ENCODE peak calls at places on chromosomes 13 and 19, in five cellular contexts. One of them, this sample, is unnamed.

GRCh38 chr19:20482721-20483120 is 82.9 kb downstream of the ZNF737 start:
- DNase-seq in brain pericyte: no peak
- DNase-seq in NCI-H2081: no peak
- DNase-seq in T-cell: peak; percentile 56
- DNase-seq in stimulated activated CD4-positive, alpha-beta T cell treated with anti-CD3 and anti-CD28 coated beads, Interleukin-4, amount 100 ng/mL, for 1 hour: no peak
- DNase-seq in this sample: no peak

GRCh38 chr13:112444001-112444311 is 67.8 kb downstream of the SPACA7 start:
- DNase-seq in brain pericyte: no peak
- DNase-seq in NCI-H2081: peak; percentile 68
- DNase-seq in T-cell: no peak
- DNase-seq in stimulated activated CD4-positive, alpha-beta T cell treated with anti-CD3 and anti-CD28 coated beads, Interleukin-4, amount 100 ng/mL, for 1 hour: peak; percentile 34
- DNase-seq in this sample: no peak

GRCh38 chr13:20945952-20946383 is 43.4 kb upstream of the XPO4 start:
- DNase-seq in brain pericyte: no peak
- DNase-seq in NCI-H2081: no peak
- DNase-seq in T-cell: peak; percentile 7
- DNase-seq in stimulated activated CD4-positive, alpha-beta T cell treated with anti-CD3 and anti-CD28 coated beads, Interleukin-4, amount 100 ng/mL, for 1 hour: peak; percentile 3
- DNase-seq in this sample: no peak

GRCh38 chr19:35380450-35381124 is 9.7 kb downstream of the GPR42 start:
- DNase-seq in brain pericyte: no peak
- DNase-seq in NCI-H2081: no peak
- DNase-seq in T-cell: no peak
- DNase-seq in stimulated activated CD4-positive, alpha-beta T cell treated with anti-CD3 and anti-CD28 coated beads, Interleukin-4, amount 100 ng/mL, for 1 hour: no peak
- DNase-seq in this sample: no peak

GRCh38 chr13:51456510-51456909 is 3.7 kb upstream of the INTS6 start:
- DNase-seq in brain pericyte: no peak
- DNase-seq in NCI-H2081: no peak
- DNase-seq in T-cell: no peak
- DNase-seq in stimulated activated CD4-positive, alpha-beta T cell treated with anti-CD3 and anti-CD28 coated beads, Interleukin-4, amount 100 ng/mL, for 1 hour: no peak
- DNase-seq in this sample: no peak

GRCh38 chr13:94351292-94352000 is 128.0 kb downstream of the DCT start:
- DNase-seq in brain pericyte: no peak
- DNase-seq in NCI-H2081: no peak
- DNase-seq in T-cell: no peak
- DNase-seq in stimulated activated CD4-positive, alpha-beta T cell treated with anti-CD3 and anti-CD28 coated beads, Interleukin-4, amount 100 ng/mL, for 1 hour: no peak
- DNase-seq in this sample: no peak

GRCh38 chr19:38211206-38211605 is 12.8 kb downstream of the DPF1 start:
- DNase-seq in brain pericyte: no peak
- DNase-seq in NCI-H2081: no peak
- DNase-seq in T-cell: peak; percentile 20
- DNase-seq in stimulated activated CD4-positive, alpha-beta T cell treated with anti-CD3 and anti-CD28 coated beads, Interleukin-4, amount 100 ng/mL, for 1 hour: no peak
- DNase-seq in this sample: peak; percentile 67

GRCh38 chr13:112842931-112843391 is 126.1 kb upstream of the MCF2L start:
- DNase-seq in brain pericyte: no peak
- DNase-seq in NCI-H2081: no peak
- DNase-seq in T-cell: no peak
- DNase-seq in stimulated activated CD4-positive, alpha-beta T cell treated with anti-CD3 and anti-CD28 coated beads, Interleukin-4, amount 100 ng/mL, for 1 hour: no peak
- DNase-seq in this sample: no peak

GRCh38 chr13:31200636-31200970 is 828 bp downstream of the B3GLCT start:
- DNase-seq in brain pericyte: no peak
- DNase-seq in NCI-H2081: peak; percentile 25
- DNase-seq in T-cell: no peak
- DNase-seq in stimulated activated CD4-positive, alpha-beta T cell treated with anti-CD3 and anti-CD28 coated beads, Interleukin-4, amount 100 ng/mL, for 1 hour: peak; percentile 32
- DNase-seq in this sample: no peak

GRCh38 chr13:106291006-106291405 is 244.5 kb downstream of the EFNB2 start:
- DNase-seq in brain pericyte: no peak
- DNase-seq in NCI-H2081: no peak
- DNase-seq in T-cell: no peak
- DNase-seq in stimulated activated CD4-positive, alpha-beta T cell treated with anti-CD3 and anti-CD28 coated beads, Interleukin-4, amount 100 ng/mL, for 1 hour: no peak
- DNase-seq in this sample: no peak

GRCh38 chr19:55691561-55692481 is 16.8 kb downstream of the EPN1 start:
- DNase-seq in brain pericyte: no peak
- DNase-seq in NCI-H2081: no peak
- DNase-seq in T-cell: no peak
- DNase-seq in stimulated activated CD4-positive, alpha-beta T cell treated with anti-CD3 and anti-CD28 coated beads, Interleukin-4, amount 100 ng/mL, for 1 hour: no peak
- DNase-seq in this sample: no peak

GRCh38 chr19:8096071-8096470 is 43.5 kb downstream of the CCL25 start:
- DNase-seq in brain pericyte: no peak
- DNase-seq in NCI-H2081: no peak
- DNase-seq in T-cell: no peak
- DNase-seq in stimulated activated CD4-positive, alpha-beta T cell treated with anti-CD3 and anti-CD28 coated beads, Interleukin-4, amount 100 ng/mL, for 1 hour: no peak
- DNase-seq in this sample: no peak

GRCh38 chr19:16118489-16119033 is 6.9 kb downstream of the RAB8A start:
- DNase-seq in brain pericyte: no peak
- DNase-seq in NCI-H2081: no peak
- DNase-seq in T-cell: no peak
- DNase-seq in stimulated activated CD4-positive, alpha-beta T cell treated with anti-CD3 and anti-CD28 coated beads, Interleukin-4, amount 100 ng/mL, for 1 hour: peak; percentile 26
- DNase-seq in this sample: peak; percentile 91

GRCh38 chr13:70415141-70415540 is 306.9 kb upstream of the KLHL1 start:
- DNase-seq in brain pericyte: no peak
- DNase-seq in NCI-H2081: no peak
- DNase-seq in T-cell: no peak
- DNase-seq in stimulated activated CD4-positive, alpha-beta T cell treated with anti-CD3 and anti-CD28 coated beads, Interleukin-4, amount 100 ng/mL, for 1 hour: no peak
- DNase-seq in this sample: no peak

GRCh38 chr13:28046981-28047380 is 53.4 kb downstream of the FLT3 start:
- DNase-seq in brain pericyte: no peak
- DNase-seq in NCI-H2081: no peak
- DNase-seq in T-cell: no peak
- DNase-seq in stimulated activated CD4-positive, alpha-beta T cell treated with anti-CD3 and anti-CD28 coated beads, Interleukin-4, amount 100 ng/mL, for 1 hour: no peak
- DNase-seq in this sample: no peak

GRCh38 chr13:110813646-110814624 is 100.4 kb downstream of the ING1 start:
- DNase-seq in brain pericyte: no peak
- DNase-seq in NCI-H2081: no peak
- DNase-seq in T-cell: no peak
- DNase-seq in stimulated activated CD4-positive, alpha-beta T cell treated with anti-CD3 and anti-CD28 coated beads, Interleukin-4, amount 100 ng/mL, for 1 hour: no peak
- DNase-seq in this sample: no peak

GRCh38 chr13:76723551-76724232 is 162.5 kb downstream of the KCTD12 start:
- DNase-seq in brain pericyte: peak; percentile 15
- DNase-seq in NCI-H2081: no peak
- DNase-seq in T-cell: peak; percentile 14
- DNase-seq in stimulated activated CD4-positive, alpha-beta T cell treated with anti-CD3 and anti-CD28 coated beads, Interleukin-4, amount 100 ng/mL, for 1 hour: no peak
- DNase-seq in this sample: peak; percentile 41

GRCh38 chr13:61128850-61129645 is 286.6 kb downstream of the PCDH20 start:
- DNase-seq in brain pericyte: no peak
- DNase-seq in NCI-H2081: peak; percentile 11
- DNase-seq in T-cell: no peak
- DNase-seq in stimulated activated CD4-positive, alpha-beta T cell treated with anti-CD3 and anti-CD28 coated beads, Interleukin-4, amount 100 ng/mL, for 1 hour: no peak
- DNase-seq in this sample: no peak

GRCh38 chr13:85543144-85543543 is 256.1 kb downstream of the SLITRK6 start:
- DNase-seq in brain pericyte: no peak
- DNase-seq in NCI-H2081: no peak
- DNase-seq in T-cell: no peak
- DNase-seq in stimulated activated CD4-positive, alpha-beta T cell treated with anti-CD3 and anti-CD28 coated beads, Interleukin-4, amount 100 ng/mL, for 1 hour: no peak
- DNase-seq in this sample: no peak

GRCh38 chr19:19111138-19111835 is 27.0 kb downstream of the TMEM161A start:
- DNase-seq in brain pericyte: no peak
- DNase-seq in NCI-H2081: no peak
- DNase-seq in T-cell: no peak
- DNase-seq in stimulated activated CD4-positive, alpha-beta T cell treated with anti-CD3 and anti-CD28 coated beads, Interleukin-4, amount 100 ng/mL, for 1 hour: no peak
- DNase-seq in this sample: no peak

GRCh38 chr19:45477713-45478453 is 10.1 kb downstream of the FOSB start:
- DNase-seq in brain pericyte: no peak
- DNase-seq in NCI-H2081: peak; percentile 23
- DNase-seq in T-cell: no peak
- DNase-seq in stimulated activated CD4-positive, alpha-beta T cell treated with anti-CD3 and anti-CD28 coated beads, Interleukin-4, amount 100 ng/mL, for 1 hour: no peak
- DNase-seq in this sample: no peak

GRCh38 chr13:106182404-106182803 is 353.1 kb downstream of the EFNB2 start:
- DNase-seq in brain pericyte: no peak
- DNase-seq in NCI-H2081: no peak
- DNase-seq in T-cell: no peak
- DNase-seq in stimulated activated CD4-positive, alpha-beta T cell treated with anti-CD3 and anti-CD28 coated beads, Interleukin-4, amount 100 ng/mL, for 1 hour: no peak
- DNase-seq in this sample: no peak

GRCh38 chr13:112351825-112352224 is 24.3 kb upstream of the SPACA7 start:
- DNase-seq in brain pericyte: no peak
- DNase-seq in NCI-H2081: no peak
- DNase-seq in T-cell: no peak
- DNase-seq in stimulated activated CD4-positive, alpha-beta T cell treated with anti-CD3 and anti-CD28 coated beads, Interleukin-4, amount 100 ng/mL, for 1 hour: no peak
- DNase-seq in this sample: no peak

GRCh38 chr13:20340759-20341161 is 108.6 kb upstream of the GJB6 start:
- DNase-seq in brain pericyte: no peak
- DNase-seq in NCI-H2081: no peak
- DNase-seq in T-cell: no peak
- DNase-seq in stimulated activated CD4-positive, alpha-beta T cell treated with anti-CD3 and anti-CD28 coated beads, Interleukin-4, amount 100 ng/mL, for 1 hour: no peak
- DNase-seq in this sample: no peak

GRCh38 chr19:41564515-41565383 is 11.2 kb upstream of the CEACAM21 start:
- DNase-seq in brain pericyte: no peak
- DNase-seq in NCI-H2081: no peak
- DNase-seq in T-cell: no peak
- DNase-seq in stimulated activated CD4-positive, alpha-beta T cell treated with anti-CD3 and anti-CD28 coated beads, Interleukin-4, amount 100 ng/mL, for 1 hour: no peak
- DNase-seq in this sample: peak; percentile 35

GRCh38 chr19:17500447-17501198 is 10.8 kb upstream of the PGLS start:
- DNase-seq in brain pericyte: no peak
- DNase-seq in NCI-H2081: no peak
- DNase-seq in T-cell: no peak
- DNase-seq in stimulated activated CD4-positive, alpha-beta T cell treated with anti-CD3 and anti-CD28 coated beads, Interleukin-4, amount 100 ng/mL, for 1 hour: no peak
- DNase-seq in this sample: no peak

GRCh38 chr19:44810555-44811447 is 1.9 kb downstream of the BCAM start:
- DNase-seq in brain pericyte: no peak
- DNase-seq in NCI-H2081: no peak
- DNase-seq in T-cell: no peak
- DNase-seq in stimulated activated CD4-positive, alpha-beta T cell treated with anti-CD3 and anti-CD28 coated beads, Interleukin-4, amount 100 ng/mL, for 1 hour: no peak
- DNase-seq in this sample: no peak

This sample was measured in B cell.